ENCODE peak calls at places on chromosomes 16 and 17, in four cellular contexts. G, O, H and T are unnamed samples.

GRCh38 chr17:8965394-8966168 is at the start of gene PIK3R5:
- DNase-seq in H (no peak), G (peak), O (no peak), T (peak)

GRCh38 chr16:51419768-51420167 is 268.7 kb upstream of the SALL1 start:
- DNase-seq in G (no peak), H (no peak), O (no peak), T (no peak)

GRCh38 chr16:52924162-52924561 is 128.5 kb downstream of the CHD9NB start:
- DNase-seq in O (no peak), H (no peak), G (no peak), T (no peak)

GRCh38 chr16:13997933-13998332 is 73.2 kb upstream of the MRTFB start:
- DNase-seq in H (peak), G (no peak), O (peak), T (no peak)

GRCh38 chr17:20280832-20281231 is 186.5 kb downstream of the LGALS9B start:
- DNase-seq in H (no peak), G (no peak), O (no peak), T (no peak)

GRCh38 chr17:35942588-35943186 is 826 bp downstream of the LYZL6 start:
- DNase-seq in H (no peak), O (no peak), G (peak), T (no peak)

GRCh38 chr16:1461146-1461545 is 13.7 kb downstream of the CLCN7 start:
- DNase-seq in G (no peak), H (no peak), O (no peak), T (no peak)

GRCh38 chr17:73228748-73229236 is 32.9 kb downstream of the CPSF4L start:
- DNase-seq in G (peak), H (peak), O (no peak), T (peak)

GRCh38 chr17:50832267-50833227 is 2.8 kb upstream of the WFIKKN2 start:
- DNase-seq in G (no peak), H (no peak), O (no peak), T (no peak)

GRCh38 chr17:62592305-62593099 is 35.0 kb upstream of the MRC2 start:
- DNase-seq in O (no peak), G (no peak), H (no peak), T (no peak)

GRCh38 chr17:12402963-12403622 is 262.6 kb upstream of the MYOCD start:
- DNase-seq in G (no peak), H (no peak), O (no peak), T (no peak)
- TF ChIP-seq POLR2A in G (no peak), H (no peak), O (no peak), T (no peak)

DNA sequence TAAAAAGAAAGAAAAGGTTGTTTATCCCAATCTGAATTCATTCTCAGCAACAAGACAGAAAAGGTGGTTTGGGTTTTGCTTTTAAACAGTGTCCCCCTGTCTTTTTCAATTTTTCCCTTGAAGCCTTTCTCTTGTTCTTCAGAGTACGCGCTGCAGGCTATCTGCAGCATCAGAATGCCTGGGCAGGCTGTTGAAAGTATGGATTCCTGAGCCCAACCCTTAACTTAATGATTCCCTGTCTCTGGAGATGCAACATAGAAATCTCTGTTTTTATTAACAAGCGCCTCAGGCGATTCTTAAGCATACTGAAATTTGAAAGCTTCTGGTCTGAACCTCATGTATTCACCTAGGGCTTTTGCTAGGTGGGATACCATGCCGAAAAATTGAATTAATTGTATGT is 32.1 kb downstream of the DGKE start:
- DNase-seq in G (no peak), H (no peak), O (no peak), T (no peak)
- TF ChIP-seq TAF1 in G (no peak), H (no peak), O (no peak), T (no peak)

GRCh38 chr16:50025544-50025931 is 513 bp downstream of the CNEP1R1 start:
- DNase-seq in O (no peak), H (peak), G (peak), T (peak)
- TF ChIP-seq POLR2A in O (no peak), H (no peak), G (no peak), T (no peak)

GRCh38 chr17:64783556-64784352 is 121.6 kb upstream of the SMURF2 start:
- DNase-seq in H (no peak), G (no peak), O (no peak), T (no peak)
- TF ChIP-seq TAF1 in H (no peak), G (no peak), O (no peak), T (no peak)

GRCh38 chr17:74768763-74769114 is 7.4 kb downstream of the NAT9 start:
- DNase-seq in H (no peak), G (no peak), O (no peak), T (no peak)
- TF ChIP-seq POLR2A in H (no peak), G (peak), O (peak), T (no peak)

GRCh38 chr17:17837966-17838962 is 1.5 kb upstream of the SREBF1 start:
- DNase-seq in O (no peak), G (peak), H (peak), T (no peak)
- TF ChIP-seq TAF1 in O (no peak), G (no peak), H (peak), T (no peak)

GRCh38 chr17:7019839-7020519 is 2.9 kb upstream of the BCL6B start:
- DNase-seq in H (no peak), O (no peak), G (peak), T (no peak)

GRCh38 chr17:7020894-7021664 is 1.8 kb upstream of the BCL6B start:
- DNase-seq in G (no peak), H (no peak), O (no peak), T (no peak)

GRCh38 chr17:7023576-7024401 is 939 bp downstream of the BCL6B start:
- DNase-seq in H (no peak), G (peak), O (peak), T (peak)

GRCh38 chr17:7022791-7023571 is at the start of gene BCL6B:
- DNase-seq in G (no peak), O (no peak), H (no peak), T (no peak)

GRCh38 chr17:7021993-7022778 is 664 bp upstream of the BCL6B start:
- DNase-seq in G (peak), H (no peak), O (no peak), T (peak)
- TF ChIP-seq POLR2A in G (no peak), H (no peak), O (peak), T (no peak)

DNA sequence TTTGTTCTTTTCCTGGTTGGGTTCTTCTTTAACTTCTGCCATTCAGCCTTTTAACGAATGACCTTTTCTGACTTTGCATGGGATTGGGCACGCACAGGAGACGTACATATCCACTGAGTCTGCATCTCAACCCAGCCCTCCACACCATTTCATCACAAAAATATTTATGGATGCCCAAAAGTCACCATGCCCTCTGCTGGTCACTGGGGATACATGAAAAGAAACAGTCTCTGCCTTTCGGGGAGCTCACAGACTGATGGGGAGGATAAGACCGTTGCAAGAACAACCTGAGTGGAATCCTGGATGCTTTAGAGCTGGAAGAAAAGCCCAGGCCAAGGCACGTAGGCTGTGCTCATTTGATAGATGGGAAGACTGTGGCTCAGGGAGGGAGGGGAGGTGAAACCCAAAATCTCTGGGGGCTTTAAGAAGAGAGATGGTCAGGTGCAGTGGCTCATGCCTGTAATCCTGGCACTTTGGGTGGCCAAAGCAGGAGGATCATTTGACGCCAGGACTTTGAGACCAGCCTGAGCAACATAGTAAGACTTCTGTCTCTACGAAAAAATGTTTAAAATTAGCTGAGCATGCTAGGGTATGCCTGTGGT is 7.9 kb upstream of the MT2A start:
- DNase-seq in H (peak), G (peak), O (no peak), T (no peak)
- TF ChIP-seq TAF1 in H (no peak), G (no peak), O (no peak), T (no peak)